ENCODE peak calls at places on chromosomes 6 and 20, in nine cellular contexts. L is activated T-cell treated with anti-CD3 and anti-CD28 coated beads, Interleukin-2, amount 50 U/mL, for 4 hours; R is NCI-H1092 treated with DMSO at 0.1 percent for 48 hours; Y is stimulated activated CD4-positive, alpha-beta T cell treated with anti-CD3 and anti-CD28 coated beads, Interleukin-12 subunit alpha, Interleukin-12 subunit beta, amount 100 ng/mL, for 4 hours; G is naive B cell; C is activated CD8-positive, alpha-beta memory T cell treated with anti-CD3 and anti-CD28 coated beads, Interleukin-2, amount 10 ng/mL, durations not matched to agents 7 days and 5 days; M is LNCaP clone FGC; P is amygdala; A is ACHN. H is an unnamed sample.

GRCh38 chr6:40532349-40533028 is 54.7 kb downstream of the LRFN2 start:
- DNase-seq in M (no peak), R (no peak), P (no peak), Y (no peak), G (no peak), A (no peak), L (no peak), C (no peak), H (no peak)

GRCh38 chr6:3165631-3166534 is 8.5 kb upstream of the TUBB2A start:
- DNase-seq in Y (no peak), M (no peak), R (no peak), A (no peak), P (no peak), C (no peak), G (no peak), L (no peak), H (no peak)

GRCh38 chr6:153162646-153163045 is 31.6 kb upstream of the RGS17 start:
- DNase-seq in C (no peak), A (no peak), P (no peak), G (no peak), R (no peak), L (no peak), M (no peak), Y (no peak), H (no peak)

GRCh38 chr6:152635949-152636674 is 1.1 kb downstream of the SYNE1 start:
- DNase-seq in P (no peak), R (no peak), M (no peak), L (no peak), C (no peak), Y (no peak), A (no peak), G (no peak), H (peak)

GRCh38 chr6:118285791-118286190 is 262.3 kb upstream of the PLN start:
- DNase-seq in A (no peak), L (no peak), C (no peak), P (no peak), G (no peak), R (no peak), M (no peak), Y (no peak), H (no peak)

GRCh38 chr6:26660096-26660425 is 515 bp upstream of the ZNF322 start:
- DNase-seq in G (no peak), R (no peak), L (no peak), C (no peak), A (peak), Y (no peak), M (no peak), P (no peak), H (no peak)

GRCh38 chr6:23940466-23940865 is 185.5 kb upstream of the NRSN1 start:
- DNase-seq in G (no peak), M (no peak), P (no peak), Y (no peak), C (no peak), A (no peak), L (no peak), R (no peak), H (no peak)

GRCh38 chr6:90175627-90176538 is 120.8 kb downstream of the BACH2 start:
- DNase-seq in Y (peak), G (peak), P (no peak), M (no peak), A (no peak), C (no peak), L (peak), R (no peak), H (no peak)

GRCh38 chr20:48921883-48922867 is 664 bp downstream of the ARFGEF2 start:
- DNase-seq in P (no peak), G (no peak), A (peak), Y (no peak), R (peak), C (no peak), L (peak), M (no peak), H (no peak)

GRCh38 chr20:12111431-12112088 is 193.9 kb downstream of the BTBD3 start:
- DNase-seq in M (no peak), G (no peak), R (no peak), P (no peak), Y (no peak), L (no peak), A (no peak), C (no peak), H (no peak)

GRCh38 chr6:149235130-149235561 is 82.4 kb upstream of the TAB2 start:
- DNase-seq in M (no peak), C (no peak), G (peak), R (peak), Y (no peak), L (no peak), A (no peak), P (no peak), H (no peak)

GRCh38 chr6:138844203-138844602 is 48.3 kb downstream of the ECT2L start:
- DNase-seq in Y (no peak), L (no peak), M (no peak), C (no peak), A (no peak), G (no peak), P (no peak), R (peak), H (no peak)

GRCh38 chr6:3592371-3592941 is 135.6 kb upstream of the SLC22A23 start:
- DNase-seq in L (no peak), Y (no peak), G (no peak), R (no peak), P (no peak), A (no peak), C (no peak), M (peak), H (no peak)

GRCh38 chr20:33650111-33650752 is 11.9 kb upstream of the C20orf144 start:
- DNase-seq in Y (no peak), C (no peak), R (no peak), G (no peak), L (no peak), M (no peak), P (no peak), A (no peak), H (no peak)

GRCh38 chr6:35088281-35089215 is 52.6 kb downstream of the TCP11 start:
- DNase-seq in C (no peak), R (no peak), P (no peak), A (no peak), L (no peak), M (no peak), G (no peak), Y (no peak), H (no peak)

GRCh38 chr20:46939031-46939430 is 44.4 kb downstream of the EYA2 start:
- DNase-seq in C (no peak), R (no peak), L (no peak), A (peak), G (no peak), P (no peak), M (no peak), Y (no peak), H (no peak)

GRCh38 chr6:161422710-161423109 is 148.8 kb upstream of the AGPAT4 start:
- DNase-seq in L (no peak), G (no peak), A (no peak), R (no peak), C (no peak), P (no peak), Y (no peak), M (no peak), H (no peak)

GRCh38 chr20:41361757-41362747 is 4.6 kb downstream of the EMILIN3 start:
- DNase-seq in C (no peak), R (no peak), Y (no peak), G (no peak), M (no peak), L (no peak), A (no peak), P (no peak), H (no peak)

GRCh38 chr20:58246346-58246745 is 17.9 kb upstream of the ANKRD60 start:
- DNase-seq in G (no peak), Y (no peak), M (no peak), P (no peak), A (peak), C (no peak), L (no peak), R (no peak), H (no peak)

GRCh38 chr6:110786271-110786670 is 29.0 kb downstream of the CDK19 start:
- DNase-seq in L (no peak), G (no peak), R (no peak), Y (no peak), A (no peak), M (no peak), P (no peak), C (no peak), H (no peak)

GRCh38 chr6:45021652-45022051 is 306.5 kb upstream of the RUNX2 start:
- DNase-seq in L (no peak), G (no peak), C (no peak), Y (no peak), P (no peak), R (no peak), M (no peak), A (no peak), H (no peak)

GRCh38 chr6:3838992-3839867 is 9.9 kb upstream of the FAM50B start:
- DNase-seq in M (no peak), A (no peak), R (no peak), Y (no peak), C (peak), P (no peak), G (no peak), L (no peak), H (no peak)

GRCh38 chr6:48098923-48099322 is 12.1 kb downstream of the PTCHD4 start:
- DNase-seq in M (no peak), R (no peak), C (no peak), L (no peak), G (no peak), Y (no peak), A (no peak), P (no peak), H (no peak)

GRCh38 chr6:109447878-109448555 is 7.5 kb downstream of the SMPD2 start:
- DNase-seq in C (no peak), A (no peak), Y (no peak), P (no peak), R (no peak), L (no peak), G (no peak), M (no peak), H (no peak)

GRCh38 chr20:49786671-49787370 is 25.8 kb upstream of the SLC9A8 start:
- DNase-seq in G (no peak), P (no peak), L (no peak), M (no peak), Y (no peak), C (no peak), A (peak), R (no peak), H (no peak)

GRCh38 chr20:63534427-63534830 is 2.7 kb downstream of the PTK6 start:
- DNase-seq in G (no peak), P (no peak), Y (no peak), M (no peak), C (no peak), L (no peak), A (no peak), R (no peak), H (no peak)

GRCh38 chr20:63178889-63179751 is 36.8 kb downstream of the YTHDF1 start:
- DNase-seq in A (peak), G (peak), C (peak), M (no peak), Y (peak), P (no peak), L (peak), R (peak), H (peak)

GRCh38 chr6:36717231-36717825 is 19.7 kb downstream of the RAB44 start:
- DNase-seq in M (no peak), A (no peak), P (no peak), Y (no peak), G (no peak), L (no peak), R (no peak), C (no peak), H (no peak)

GRCh38 chr6:165676435-165677068 is 13.5 kb upstream of the PDE10A start:
- DNase-seq in L (no peak), M (no peak), Y (no peak), A (no peak), G (no peak), C (no peak), R (no peak), P (no peak), H (no peak)

GRCh38 chr20:19688031-19688806 is 69.8 kb upstream of the RIN2 start:
- DNase-seq in G (no peak), Y (no peak), A (peak), P (peak), C (no peak), M (peak), R (peak), L (no peak), H (peak)

GRCh38 chr20:8399963-8400362 is 267.9 kb downstream of the PLCB1 start:
- DNase-seq in A (no peak), L (no peak), Y (no peak), G (peak), M (no peak), P (no peak), R (no peak), C (no peak), H (no peak)

GRCh38 chr6:16238658-16239089 is 287 bp downstream of the GMPR start:
- DNase-seq in R (no peak), C (peak), A (no peak), M (no peak), P (no peak), L (no peak), G (peak), Y (no peak), H (no peak)

GRCh38 chr6:91697010-91697694 is 1110.3 kb upstream of the MAP3K7 start:
- DNase-seq in P (no peak), L (no peak), A (no peak), M (no peak), Y (no peak), C (no peak), R (no peak), G (no peak), H (no peak)